ENCODE peak calls at places on chromosomes 6 and 20, in seven cellular contexts. P is psoas muscle; I is sciatic nerve; Q is mucosa of descending colon; A is Right ventricle myocardium superior; D is CD4-positive, alpha-beta T cell; S is activated CD8-positive, alpha-beta T cell treated with anti-CD3 and anti-CD28 coated beads, Interleukin-2, amount 10 ng/mL, durations not matched to agents 7 days and 5 days. H is an unnamed sample.

GRCh38 chr6:3504354-3504753 is 47.5 kb upstream of the SLC22A23 start:
- ATAC-seq in P (no peak), I (no peak), Q (no peak), A (no peak), D (no peak), S (no peak), H (no peak)

GRCh38 chr20:64244870-64245603 is 10.5 kb upstream of the PCMTD2 start:
- ATAC-seq in P (no peak), I (no peak), Q (no peak), A (no peak), D (peak), S (no peak), H (no peak)

GRCh38 chr6:142796571-142796970 is 148.4 kb downstream of the HIVEP2 start:
- ATAC-seq in P (peak), I (no peak), Q (no peak), A (peak), D (peak), S (no peak), H (no peak)

GRCh38 chr6:9842004-9842720 is 572.7 kb downstream of the TFAP2A start:
- ATAC-seq in P (no peak), I (no peak), Q (no peak), A (no peak), D (no peak), S (no peak), H (no peak)

GRCh38 chr6:17156112-17156921 is 54.5 kb downstream of the STMND1 start:
- ATAC-seq in P (peak), I (peak), Q (peak), A (peak), D (no peak), S (no peak), H (peak)

GRCh38 chr20:10524034-10524476 is 89.0 kb downstream of the SLX4IP start:
- ATAC-seq in P (peak), I (peak), Q (peak), A (peak), D (no peak), S (no peak), H (peak)

GRCh38 chr20:64082126-64082638 is 2.0 kb downstream of the LKAAEAR1 start:
- ATAC-seq in P (no peak), I (no peak), Q (no peak), A (no peak), D (no peak), S (no peak), H (no peak)

GRCh38 chr6:35318200-35318844 is 20.7 kb downstream of the DEF6 start:
- ATAC-seq in P (peak), I (peak), Q (peak), A (peak), D (no peak), S (no peak), H (peak)

GRCh38 chr6:43426928-43427405 is 374 bp upstream of the ABCC10 start:
- ATAC-seq in P (no peak), I (no peak), Q (no peak), A (peak), D (no peak), S (no peak), H (no peak)

GRCh38 chr6:47603227-47603626 is 95.2 kb upstream of the ADGRF4 start:
- ATAC-seq in P (no peak), I (no peak), Q (no peak), A (no peak), D (no peak), S (no peak), H (no peak)

GRCh38 chr6:356828-357251 is 34.7 kb upstream of the IRF4 start:
- ATAC-seq in P (no peak), I (no peak), Q (peak), A (peak), D (no peak), S (no peak), H (no peak)

GRCh38 chr6:135173989-135174484 is 7.1 kb upstream of the MYB start:
- ATAC-seq in P (no peak), I (no peak), Q (peak), A (no peak), D (no peak), S (no peak), H (no peak)

GRCh38 chr20:24964518-24964838 is 15.4 kb downstream of the CST7 start:
- ATAC-seq in P (peak), I (peak), Q (no peak), A (no peak), D (no peak), S (no peak), H (no peak)

GRCh38 chr6:33082702-33083101 is 6.9 kb downstream of the HLA-DPB1 start:
- ATAC-seq in P (peak), I (no peak), Q (peak), A (no peak), D (peak), S (no peak), H (no peak)

GRCh38 chr6:2866183-2866846 is 24.7 kb upstream of the SERPINB1 start:
- ATAC-seq in P (peak), I (no peak), Q (peak), A (no peak), D (no peak), S (no peak), H (no peak)

GRCh38 chr6:80480478-80481157 is 374.1 kb downstream of the BCKDHB start:
- ATAC-seq in P (no peak), I (no peak), Q (no peak), A (no peak), D (no peak), S (no peak), H (no peak)

GRCh38 chr20:12237772-12238171 is 320.1 kb downstream of the BTBD3 start:
- ATAC-seq in P (no peak), I (peak), Q (no peak), A (peak), D (no peak), S (no peak), H (no peak)

GRCh38 chr20:4082406-4083102 is 67.2 kb upstream of the RNF24 start:
- ATAC-seq in P (no peak), I (peak), Q (peak), A (peak), D (peak), S (peak), H (no peak)

GRCh38 chr20:37901280-37901666 is 1.7 kb upstream of the VSTM2L start:
- ATAC-seq in P (no peak), I (no peak), Q (no peak), A (no peak), D (no peak), S (no peak), H (no peak)

GRCh38 chr6:32224696-32225095 is 829 bp upstream of the NOTCH4 start:
- ATAC-seq in P (no peak), I (no peak), Q (no peak), A (no peak), D (no peak), S (no peak), H (no peak)

GRCh38 chr20:53943522-53944291 is 126.7 kb downstream of the BCAS1 start:
- ATAC-seq in P (no peak), I (no peak), Q (no peak), A (no peak), D (peak), S (peak), H (no peak)

GRCh38 chr6:163404825-163405265 is 9.7 kb upstream of the QKI start:
- ATAC-seq in P (peak), I (peak), Q (peak), A (peak), D (no peak), S (no peak), H (peak)

GRCh38 chr6:168281826-168282225 is 37.8 kb downstream of the DACT2 start:
- ATAC-seq in P (no peak), I (no peak), Q (no peak), A (no peak), D (no peak), S (no peak), H (no peak)

GRCh38 chr6:142342986-142343385 is 41.2 kb downstream of the ADGRG6 start:
- ATAC-seq in P (no peak), I (no peak), Q (no peak), A (no peak), D (no peak), S (no peak), H (no peak)

GRCh38 chr20:49825521-49826033 is 12.9 kb downstream of the SLC9A8 start:
- ATAC-seq in P (peak), I (no peak), Q (no peak), A (no peak), D (no peak), S (no peak), H (no peak)

GRCh38 chr6:40399888-40400468 is 187.2 kb downstream of the LRFN2 start:
- ATAC-seq in P (no peak), I (no peak), Q (peak), A (no peak), D (no peak), S (no peak), H (no peak)

GRCh38 chr20:25258463-25258805 is 10.5 kb downstream of the PYGB start:
- ATAC-seq in P (no peak), I (no peak), Q (no peak), A (peak), D (no peak), S (no peak), H (no peak)

GRCh38 chr6:88166901-88167624 is 916 bp upstream of the CNR1 start:
- ATAC-seq in P (no peak), I (peak), Q (peak), A (no peak), D (no peak), S (peak), H (no peak)

GRCh38 chr6:167574431-167575097 is 249.7 kb downstream of the TTLL2 start:
- ATAC-seq in P (peak), I (peak), Q (no peak), A (peak), D (no peak), S (no peak), H (peak)

GRCh38 chr6:47141963-47142362 is 99.8 kb upstream of the ADGRF1 start:
- ATAC-seq in P (no peak), I (no peak), Q (no peak), A (no peak), D (no peak), S (no peak), H (no peak)

H was measured in gastroesophageal sphincter.